ENCODE peak calls at places on chromosomes 4 and X, in five cellular contexts. One of them, this sample, is unnamed. For H3K36me3, the result is how much of the 10 kb centered on the place peaks cover.

GRCh38 chr4:8774071-8774470 is 97.6 kb downstream of the HMX1 start:
- DNase-seq in aorta: peak
- DNase-seq in mesendoderm: no peak
- DNase-seq in DND-41: no peak
- DNase-seq in ascending aorta: no peak
- DNase-seq in this sample: no peak

GRCh38 chr4:145081756-145082155 is 16.2 kb downstream of the ANAPC10 start:
- DNase-seq in aorta: no peak
- DNase-seq in mesendoderm: no peak
- DNase-seq in DND-41: no peak
- DNase-seq in ascending aorta: no peak
- DNase-seq in this sample: no peak

GRCh38 chr4:163540977-163541376 is 46.5 kb downstream of the TMA16 start:
- DNase-seq in aorta: no peak
- DNase-seq in mesendoderm: no peak
- DNase-seq in DND-41: no peak
- DNase-seq in ascending aorta: no peak
- DNase-seq in this sample: no peak

GRCh38 chr4:87005690-87006461 is 71.1 kb downstream of the AFF1 start:
- DNase-seq in aorta: no peak
- DNase-seq in mesendoderm: peak
- DNase-seq in DND-41: peak
- DNase-seq in ascending aorta: peak
- DNase-seq in this sample: peak

GRCh38 chr4:54098375-54098774 is 1.6 kb upstream of the GSX2 start:
- DNase-seq in aorta: no peak
- DNase-seq in mesendoderm: peak
- DNase-seq in DND-41: no peak
- DNase-seq in ascending aorta: no peak
- DNase-seq in this sample: no peak

GRCh38 chr4:87543835-87544461 is 14.8 kb upstream of the SPARCL1 start:
- DNase-seq in aorta: no peak
- DNase-seq in mesendoderm: peak
- DNase-seq in DND-41: no peak
- DNase-seq in ascending aorta: no peak
- DNase-seq in this sample: no peak

GRCh38 chr4:170672571-170672970 is 582.8 kb upstream of the AADAT start:
- DNase-seq in aorta: no peak
- DNase-seq in mesendoderm: peak
- DNase-seq in DND-41: no peak
- DNase-seq in ascending aorta: no peak
- DNase-seq in this sample: no peak

GRCh38 chr4:10164877-10165283 is 48.3 kb upstream of the WDR1 start:
- DNase-seq in aorta: no peak
- DNase-seq in mesendoderm: peak
- DNase-seq in DND-41: peak
- DNase-seq in ascending aorta: no peak
- DNase-seq in this sample: no peak

GRCh38 chr4:136810626-136811025 is 721.7 kb downstream of the PCDH18 start:
- DNase-seq in aorta: no peak
- DNase-seq in mesendoderm: no peak
- DNase-seq in DND-41: no peak
- DNase-seq in ascending aorta: no peak
- DNase-seq in this sample: no peak

GRCh38 chr4:6840062-6840976 is 57.8 kb downstream of the KIAA0232 start:
- DNase-seq in aorta: no peak
- DNase-seq in mesendoderm: peak
- DNase-seq in DND-41: no peak
- DNase-seq in ascending aorta: no peak
- DNase-seq in this sample: no peak

GRCh38 chr4:128751354-128751753 is 58.1 kb upstream of the JADE1 start:
- DNase-seq in aorta: no peak
- DNase-seq in mesendoderm: no peak
- DNase-seq in DND-41: no peak
- DNase-seq in ascending aorta: no peak
- DNase-seq in this sample: no peak

GRCh38 chrX:9835585-9836210 is 49.5 kb downstream of the SHROOM2 start:
- DNase-seq in aorta: no peak
- DNase-seq in mesendoderm: no peak
- DNase-seq in DND-41: no peak
- DNase-seq in ascending aorta: no peak
- DNase-seq in this sample: no peak

GRCh38 chr4:29805871-29806480 is 914.2 kb upstream of the PCDH7 start:
- DNase-seq in aorta: no peak
- DNase-seq in mesendoderm: no peak
- DNase-seq in DND-41: no peak
- DNase-seq in ascending aorta: no peak
- DNase-seq in this sample: no peak

GRCh38 chrX:57156397-57157049 is 19.3 kb upstream of the SPIN2A start:
- DNase-seq in aorta: no peak
- DNase-seq in mesendoderm: peak
- DNase-seq in DND-41: peak
- DNase-seq in ascending aorta: no peak
- DNase-seq in this sample: no peak

DNA sequence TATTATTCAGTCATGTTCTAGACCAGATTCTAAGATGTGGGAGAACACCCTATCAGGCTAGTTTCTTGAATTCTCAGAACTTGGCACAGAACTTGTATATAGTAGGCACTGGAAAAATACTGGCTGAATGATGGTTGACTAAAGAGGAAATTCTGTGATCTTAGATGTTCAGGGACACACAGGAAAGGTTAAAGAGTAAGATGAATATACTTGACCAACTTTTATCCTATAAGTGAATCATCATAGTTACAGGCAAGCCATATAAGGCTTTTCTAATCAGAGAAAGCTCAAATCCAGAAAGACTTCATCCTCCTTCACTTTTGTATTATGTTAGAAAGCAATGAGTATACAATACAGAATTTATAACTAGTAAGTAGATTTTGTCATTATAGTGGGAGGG is 53.8 kb downstream of the SEPTIN11 start:
- DNase-seq in aorta: no peak
- DNase-seq in mesendoderm: no peak
- DNase-seq in DND-41: no peak
- DNase-seq in ascending aorta: no peak
- DNase-seq in this sample: no peak
- H3K36me3 ChIP-seq in aorta: under half
- H3K36me3 ChIP-seq in mesendoderm: under half
- H3K36me3 ChIP-seq in DND-41: under half
- H3K36me3 ChIP-seq in ascending aorta: under half
- H3K36me3 ChIP-seq in this sample: under half

GRCh38 chr4:1229117-1229849 is 19.6 kb downstream of the CTBP1 start:
- DNase-seq in aorta: no peak
- DNase-seq in mesendoderm: no peak
- DNase-seq in DND-41: no peak
- DNase-seq in ascending aorta: no peak
- DNase-seq in this sample: no peak

GRCh38 chr4:1231637-1232360 is 17.1 kb downstream of the CTBP1 start:
- DNase-seq in aorta: no peak
- DNase-seq in mesendoderm: no peak
- DNase-seq in DND-41: no peak
- DNase-seq in ascending aorta: no peak
- DNase-seq in this sample: no peak

GRCh38 chr4:1232661-1233621 is 16.0 kb downstream of the CTBP1 start:
- DNase-seq in aorta: peak
- DNase-seq in mesendoderm: peak
- DNase-seq in DND-41: no peak
- DNase-seq in ascending aorta: no peak
- DNase-seq in this sample: no peak

GRCh38 chr4:1230316-1230715 is 18.6 kb downstream of the CTBP1 start:
- DNase-seq in aorta: no peak
- DNase-seq in mesendoderm: no peak
- DNase-seq in DND-41: no peak
- DNase-seq in ascending aorta: no peak
- DNase-seq in this sample: no peak

GRCh38 chr4:1230971-1231636 is 17.8 kb downstream of the CTBP1 start:
- DNase-seq in aorta: no peak
- DNase-seq in mesendoderm: no peak
- DNase-seq in DND-41: no peak
- DNase-seq in ascending aorta: no peak
- DNase-seq in this sample: no peak
- H3K36me3 ChIP-seq in aorta: under half
- H3K36me3 ChIP-seq in mesendoderm: under half
- H3K36me3 ChIP-seq in DND-41: half or more
- H3K36me3 ChIP-seq in ascending aorta: half or more
- H3K36me3 ChIP-seq in this sample: under half

GRCh38 chr4:11691236-11691635 is 262.5 kb upstream of the HS3ST1 start:
- DNase-seq in aorta: no peak
- DNase-seq in mesendoderm: no peak
- DNase-seq in DND-41: no peak
- DNase-seq in ascending aorta: no peak
- DNase-seq in this sample: no peak
- H3K36me3 ChIP-seq in aorta: under half
- H3K36me3 ChIP-seq in mesendoderm: under half
- H3K36me3 ChIP-seq in DND-41: under half
- H3K36me3 ChIP-seq in ascending aorta: under half
- H3K36me3 ChIP-seq in this sample: under half

GRCh38 chr4:1984406-1985191 is 24.2 kb downstream of the NELFA start:
- DNase-seq in aorta: no peak
- DNase-seq in mesendoderm: no peak
- DNase-seq in DND-41: peak
- DNase-seq in ascending aorta: peak
- DNase-seq in this sample: no peak
- H3K36me3 ChIP-seq in aorta: under half
- H3K36me3 ChIP-seq in mesendoderm: under half
- H3K36me3 ChIP-seq in DND-41: half or more
- H3K36me3 ChIP-seq in ascending aorta: half or more
- H3K36me3 ChIP-seq in this sample: under half

GRCh38 chr4:84706286-84706685 is 123.4 kb downstream of the CDS1 start:
- DNase-seq in aorta: no peak
- DNase-seq in mesendoderm: no peak
- DNase-seq in DND-41: no peak
- DNase-seq in ascending aorta: no peak
- DNase-seq in this sample: no peak
- H3K36me3 ChIP-seq in aorta: under half
- H3K36me3 ChIP-seq in mesendoderm: under half
- H3K36me3 ChIP-seq in DND-41: under half
- H3K36me3 ChIP-seq in ascending aorta: half or more
- H3K36me3 ChIP-seq in this sample: under half